ENCODE peak calls at places on chromosomes 7 and 10, in ten cellular contexts. D is Right ventricle myocardium superior; U is prostate gland; R is stimulated activated CD4-positive, alpha-beta T cell treated with anti-CD3 and anti-CD28 coated beads, Interleukin-1b, Interleukin-23, amount 100 ng/mL, for 24 hours; L is cardiac fibroblast; H is GM03348; Z is upper lobe of right lung; Y is lower lobe of right lung; J is T follicular helper cell; G is GM12891. Q is an unnamed sample.
A peak's percentile ranks its signal among the peaks of the same experiment; 100 is the strongest.

GRCh38 chr7:140176271-140176701 is 497 bp downstream of the KDM7A start:
- DNase-seq in D (peak; percentile 42), U (no peak), R (no peak), L (peak; percentile 25), H (peak; percentile 41), Z (peak; percentile 70), Y (peak; percentile 50), J (no peak), G (peak; percentile 13), Q (no peak)

GRCh38 chr10:209357-209756 is 74.1 kb downstream of the ZMYND11 start:
- DNase-seq in D (no peak), U (no peak), R (no peak), L (peak; percentile 18), H (no peak), Z (no peak), Y (no peak), J (no peak), G (no peak), Q (no peak)

GRCh38 chr10:16646474-16647059 is 124.9 kb upstream of the C1QL3 start:
- DNase-seq in D (no peak), U (no peak), R (no peak), L (peak; percentile 17), H (no peak), Z (no peak), Y (no peak), J (no peak), G (no peak), Q (no peak)

GRCh38 chr10:121356187-121356586 is 242.1 kb downstream of the FGFR2 start:
- DNase-seq in D (no peak), U (no peak), R (no peak), L (no peak), H (no peak), Z (no peak), Y (no peak), J (no peak), G (no peak), Q (no peak)

GRCh38 chr7:132503415-132503814 is 72.9 kb downstream of the PLXNA4 start:
- DNase-seq in D (no peak), U (no peak), R (no peak), L (no peak), H (no peak), Z (no peak), Y (no peak), J (no peak), G (no peak), Q (no peak)

GRCh38 chr7:17625038-17625437 is 315.3 kb downstream of the SNX13 start:
- DNase-seq in D (no peak), U (no peak), R (no peak), L (peak; percentile 61), H (peak; percentile 57), Z (no peak), Y (no peak), J (no peak), G (no peak), Q (no peak)

GRCh38 chr10:91434041-91434440 is 23.9 kb downstream of the HECTD2 start:
- DNase-seq in D (no peak), U (no peak), R (no peak), L (no peak), H (no peak), Z (no peak), Y (no peak), J (no peak), G (no peak), Q (no peak)

GRCh38 chr7:54946764-54947163 is 72.1 kb upstream of the EGFR start:
- DNase-seq in D (no peak), U (peak; percentile 71), R (no peak), L (no peak), H (no peak), Z (no peak), Y (no peak), J (no peak), G (no peak), Q (no peak)

GRCh38 chr7:128435311-128435654 is 20.4 kb upstream of the HILPDA start:
- DNase-seq in D (no peak), U (no peak), R (no peak), L (no peak), H (no peak), Z (no peak), Y (no peak), J (no peak), G (no peak), Q (no peak)

GRCh38 chr10:19749185-19749729 is 67.0 kb upstream of the PLXDC2 start:
- DNase-seq in D (no peak), U (no peak), R (no peak), L (peak; percentile 70), H (peak; percentile 57), Z (no peak), Y (no peak), J (no peak), G (no peak), Q (no peak)

GRCh38 chr7:25149844-25150243 is 24.8 kb upstream of the CYCS start:
- DNase-seq in D (no peak), U (no peak), R (no peak), L (no peak), H (no peak), Z (no peak), Y (no peak), J (no peak), G (no peak), Q (no peak)

GRCh38 chr10:103763374-103764202 is 91.8 kb downstream of the SH3PXD2A start:
- DNase-seq in D (no peak), U (no peak), R (no peak), L (peak; percentile 15), H (no peak), Z (no peak), Y (no peak), J (no peak), G (no peak), Q (no peak)

GRCh38 chr10:46516660-46517416 is 39.6 kb downstream of the GPRIN2 start:
- DNase-seq in D (no peak), U (no peak), R (no peak), L (peak; percentile 89), H (peak; percentile 91), Z (peak; percentile 62), Y (peak; percentile 43), J (no peak), G (no peak), Q (peak; percentile 4)

GRCh38 chr10:51092402-51092801 is 18.1 kb downstream of the PRKG1 start:
- DNase-seq in D (peak; percentile 86), U (peak; percentile 27), R (no peak), L (peak; percentile 56), H (no peak), Z (no peak), Y (no peak), J (no peak), G (no peak), Q (no peak)

GRCh38 chr7:73789051-73789450 is 19.0 kb upstream of the CLDN3 start:
- DNase-seq in D (no peak), U (no peak), R (no peak), L (no peak), H (no peak), Z (no peak), Y (no peak), J (no peak), G (no peak), Q (no peak)

GRCh38 chr7:134742688-134743350 is 36.6 kb upstream of the CALD1 start:
- DNase-seq in D (peak; percentile 45), U (no peak), R (no peak), L (peak; percentile 93), H (peak; percentile 76), Z (no peak), Y (no peak), J (no peak), G (no peak), Q (no peak)

GRCh38 chr7:54215424-54215823 is 326.8 kb upstream of the VSTM2A start:
- DNase-seq in D (no peak), U (no peak), R (no peak), L (no peak), H (no peak), Z (no peak), Y (no peak), J (no peak), G (no peak), Q (no peak)

GRCh38 chr10:100303724-100304319 is 17.3 kb upstream of the BLOC1S2 start:
- DNase-seq in D (no peak), U (no peak), R (no peak), L (peak; percentile 50), H (peak; percentile 69), Z (no peak), Y (no peak), J (no peak), G (no peak), Q (no peak)

GRCh38 chr10:119270893-119271361 is 63.6 kb downstream of the GRK5 start:
- DNase-seq in D (peak; percentile 92), U (no peak), R (no peak), L (peak; percentile 94), H (no peak), Z (peak; percentile 90), Y (peak; percentile 92), J (no peak), G (no peak), Q (no peak)

GRCh38 chr7:23680417-23681405 is 712 bp downstream of the FAM221A start:
- DNase-seq in D (peak; percentile 74), U (peak; percentile 44), R (peak; percentile 3), L (peak; percentile 32), H (peak; percentile 26), Z (peak; percentile 86), Y (peak; percentile 83), J (peak; percentile 30), G (peak; percentile 21), Q (no peak)

GRCh38 chr7:94294471-94295131 is 100.1 kb upstream of the COL1A2 start:
- DNase-seq in D (no peak), U (no peak), R (no peak), L (no peak), H (no peak), Z (no peak), Y (no peak), J (no peak), G (no peak), Q (no peak)

GRCh38 chr10:62109532-62110293 is 158.9 kb downstream of the RTKN2 start:
- DNase-seq in D (no peak), U (no peak), R (no peak), L (no peak), H (no peak), Z (no peak), Y (no peak), J (no peak), G (no peak), Q (no peak)

GRCh38 chr7:42106562-42106961 is 130.4 kb downstream of the GLI3 start:
- DNase-seq in D (no peak), U (no peak), R (no peak), L (peak; percentile 43), H (peak; percentile 28), Z (no peak), Y (no peak), J (no peak), G (no peak), Q (no peak)

GRCh38 chr10:117993166-117993565 is 53.6 kb downstream of the RAB11FIP2 start:
- DNase-seq in D (no peak), U (no peak), R (no peak), L (no peak), H (no peak), Z (no peak), Y (no peak), J (no peak), G (no peak), Q (no peak)

GRCh38 chr10:28734940-28735759 is 57.8 kb downstream of the BAMBI start:
- DNase-seq in D (no peak), U (no peak), R (no peak), L (peak; percentile 88), H (peak; percentile 61), Z (no peak), Y (no peak), J (no peak), G (no peak), Q (no peak)

GRCh38 chr7:23863209-23863798 is 153.3 kb downstream of the STK31 start:
- DNase-seq in D (no peak), U (no peak), R (no peak), L (peak; percentile 39), H (peak; percentile 4), Z (no peak), Y (no peak), J (no peak), G (no peak), Q (peak; percentile 18)

GRCh38 chr10:18456984-18457383 is 194.4 kb downstream of the NSUN6 start:
- DNase-seq in D (no peak), U (no peak), R (no peak), L (no peak), H (no peak), Z (no peak), Y (no peak), J (no peak), G (no peak), Q (no peak)

GRCh38 chr10:99393036-99393435 is 37.4 kb downstream of the GOT1 start:
- DNase-seq in D (no peak), U (no peak), R (no peak), L (no peak), H (no peak), Z (no peak), Y (no peak), J (no peak), G (no peak), Q (no peak)